ENCODE peak calls at places on chromosomes 4 and X, in six cellular contexts. S, U, R, A, X and Q are unnamed samples. For H3K4me1, the result is how much of the 10 kb centered on the place peaks cover.

GRCh38 chr4:112410804-112411203 is 105.2 kb downstream of the NEUROG2 start:
- DNase-seq in S (no peak), U (no peak), R (no peak), A (no peak), X (no peak), Q (no peak)

GRCh38 chr4:54276633-54277426 is 47.7 kb downstream of the PDGFRA start:
- DNase-seq in S (no peak), U (peak), R (no peak), A (no peak), X (no peak), Q (no peak)

GRCh38 chrX:118574666-118575065 is 79.1 kb downstream of the DOCK11 start:
- DNase-seq in S (no peak), U (no peak), R (no peak), A (no peak), X (no peak), Q (no peak)

GRCh38 chrX:136711147-136711546 is 63.2 kb downstream of the CD40LG start:
- DNase-seq in S (no peak), U (no peak), R (peak), A (peak), X (peak), Q (no peak)

GRCh38 chr4:94763005-94763404 is 5.2 kb downstream of the BMPR1B start:
- DNase-seq in S (no peak), U (no peak), R (no peak), A (no peak), X (no peak), Q (no peak)

GRCh38 chrX:107659768-107660167 is 31.5 kb downstream of the PRPS1 start:
- DNase-seq in S (no peak), U (no peak), R (no peak), A (peak), X (peak), Q (no peak)

GRCh38 chrX:55135171-55135570 is 46.4 kb downstream of the PAGE2 start:
- DNase-seq in S (no peak), U (peak), R (peak), A (peak), X (peak), Q (no peak)

GRCh38 chr4:8171941-8172924 is 13.6 kb upstream of the ABLIM2 start:
- DNase-seq in S (no peak), U (no peak), R (no peak), A (no peak), X (no peak), Q (no peak)

GRCh38 chr4:27081675-27082579 is 221.3 kb downstream of the STIM2 start:
- DNase-seq in S (no peak), U (no peak), R (no peak), A (no peak), X (peak), Q (no peak)

GRCh38 chr4:47031713-47032404 is 492 bp downstream of the GABRB1 start:
- DNase-seq in S (no peak), U (no peak), R (no peak), A (peak), X (no peak), Q (no peak)

GRCh38 chr4:158036998-158037397 is 135.8 kb downstream of the GASK1B start:
- DNase-seq in S (no peak), U (no peak), R (no peak), A (no peak), X (no peak), Q (peak)

GRCh38 chrX:84168095-84168494 is 19.9 kb downstream of the RPS6KA6 start:
- DNase-seq in S (no peak), U (peak), R (no peak), A (no peak), X (no peak), Q (no peak)

GRCh38 chr4:182174979-182175378 is 68.2 kb upstream of the TENM3 start:
- DNase-seq in S (no peak), U (no peak), R (no peak), A (no peak), X (no peak), Q (no peak)

GRCh38 chrX:118550792-118551191 is 55.2 kb downstream of the DOCK11 start:
- DNase-seq in S (no peak), U (peak), R (no peak), A (no peak), X (no peak), Q (no peak)

GRCh38 chrX:43176686-43177085 is 398.7 kb upstream of the PPP1R2C start:
- DNase-seq in S (no peak), U (no peak), R (no peak), A (no peak), X (no peak), Q (no peak)

GRCh38 chr4:86848136-86848535 is 1.0 kb downstream of the SLC10A6 start:
- DNase-seq in S (no peak), U (peak), R (no peak), A (no peak), X (no peak), Q (no peak)

GRCh38 chrX:102129473-102129872 is 4.0 kb downstream of the TCEAL2 start:
- DNase-seq in S (no peak), U (no peak), R (no peak), A (peak), X (peak), Q (no peak)

GRCh38 chrX:13341491-13342101 is 21.7 kb upstream of the ATXN3L start:
- DNase-seq in S (no peak), U (peak), R (no peak), A (no peak), X (no peak), Q (no peak)

GRCh38 chr4:48602222-48602621 is 112.2 kb downstream of the ZAR1 start:
- DNase-seq in S (no peak), U (peak), R (no peak), A (no peak), X (no peak), Q (no peak)

GRCh38 chr4:139210486-139210885 is 33.5 kb upstream of the ELF2 start:
- DNase-seq in S (no peak), U (no peak), R (peak), A (no peak), X (no peak), Q (no peak)

GRCh38 chr4:23855912-23856605 is 33.8 kb downstream of the PPARGC1A start:
- DNase-seq in S (no peak), U (peak), R (no peak), A (no peak), X (no peak), Q (no peak)
- H3K4me1 ChIP-seq in S (under half), U (under half), R (under half), A (under half), X (under half), Q (under half)

DNA sequence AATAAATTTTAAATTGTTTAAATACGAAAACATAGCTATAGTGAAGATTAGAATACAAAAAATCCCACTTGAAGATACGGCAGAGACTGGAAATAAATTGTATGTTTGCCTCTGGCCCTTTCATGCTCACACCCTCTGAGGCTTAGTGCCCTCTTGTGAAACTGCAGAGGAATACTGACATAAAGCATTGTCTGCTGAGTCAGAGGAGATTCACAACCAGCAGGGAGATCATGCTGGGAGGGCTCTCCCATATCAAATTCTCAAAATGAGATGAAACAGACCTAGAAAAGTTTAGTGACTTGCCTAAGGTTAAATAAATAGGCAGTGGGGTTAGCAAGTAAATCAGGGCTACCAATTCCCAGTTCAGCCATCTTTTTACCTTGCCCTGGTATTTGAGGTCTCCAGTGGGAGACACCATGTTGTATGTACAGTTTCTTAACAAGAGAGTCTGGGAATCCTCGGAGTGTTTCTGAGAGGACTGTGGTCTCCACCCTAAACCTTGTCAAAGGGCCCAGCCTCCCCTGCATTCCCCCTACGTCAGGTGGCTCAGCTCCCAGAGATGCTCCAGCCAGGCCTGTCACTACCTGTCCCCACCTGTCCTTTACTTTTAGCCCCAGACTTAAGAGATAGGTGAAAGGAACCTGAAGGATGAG is 581.4 kb upstream of the DIPK2B start:
- DNase-seq in S (no peak), U (peak), R (no peak), A (no peak), X (peak), Q (no peak)
- H3K4me1 ChIP-seq in S (under half), U (under half), R (under half), A (under half), X (half or more), Q (under half)

DNA sequence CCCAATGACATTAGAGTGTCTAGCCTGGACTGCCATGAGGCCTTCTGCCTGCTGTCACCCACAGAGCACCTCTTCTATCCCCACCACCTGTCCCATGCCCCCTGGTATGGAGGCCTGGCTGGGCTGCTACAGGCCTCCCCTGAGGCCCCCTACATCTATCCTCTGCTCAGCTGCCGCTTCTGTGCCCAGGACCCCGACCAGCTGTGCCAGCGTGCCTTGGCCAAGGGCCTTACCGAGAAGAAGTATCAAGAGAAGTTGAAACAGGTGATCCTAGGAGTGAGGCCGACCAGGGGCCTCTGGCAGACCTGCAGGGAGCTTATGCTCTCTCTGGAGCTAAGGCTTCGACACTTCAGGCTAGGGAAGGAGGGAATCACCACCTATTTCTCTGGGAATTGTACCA is 21.7 kb upstream of the TECRL start:
- DNase-seq in S (no peak), U (no peak), R (no peak), A (no peak), X (no peak), Q (no peak)
- H3K4me1 ChIP-seq in S (under half), U (under half), R (under half), A (under half), X (under half), Q (under half)

GRCh38 chr4:40713798-40714197 is 36.0 kb upstream of the NSUN7 start:
- DNase-seq in S (no peak), U (no peak), R (no peak), A (no peak), X (no peak), Q (no peak)

GRCh38 chr4:40710484-40711269 is 39.1 kb upstream of the NSUN7 start:
- DNase-seq in S (no peak), U (no peak), R (no peak), A (no peak), X (no peak), Q (no peak)
- H3K4me1 ChIP-seq in S (under half), U (under half), R (under half), A (under half), X (under half), Q (under half)

DNA sequence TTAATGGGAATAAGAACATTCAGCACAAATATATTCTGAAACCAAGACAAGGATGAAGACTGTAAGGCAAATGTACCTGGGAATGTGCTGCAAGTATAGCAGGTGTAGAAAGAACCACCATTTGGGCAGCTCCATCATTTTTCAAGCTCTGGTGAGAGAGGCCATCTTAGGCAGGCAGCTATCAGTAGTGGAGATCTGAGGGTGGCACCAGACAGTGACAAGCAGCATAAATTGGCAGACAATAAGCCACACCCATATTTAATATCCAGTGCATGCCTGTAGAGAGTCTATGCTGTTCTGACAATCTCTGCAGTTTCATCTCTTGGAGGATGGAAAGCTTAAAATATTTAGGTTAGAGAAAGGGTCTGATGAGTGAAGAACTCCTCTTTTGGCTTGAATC is 22.5 kb downstream of the CCNG2 start:
- DNase-seq in S (no peak), U (no peak), R (no peak), A (peak), X (no peak), Q (no peak)
- H3K4me1 ChIP-seq in S (under half), U (under half), R (under half), A (under half), X (under half), Q (under half)

DNA sequence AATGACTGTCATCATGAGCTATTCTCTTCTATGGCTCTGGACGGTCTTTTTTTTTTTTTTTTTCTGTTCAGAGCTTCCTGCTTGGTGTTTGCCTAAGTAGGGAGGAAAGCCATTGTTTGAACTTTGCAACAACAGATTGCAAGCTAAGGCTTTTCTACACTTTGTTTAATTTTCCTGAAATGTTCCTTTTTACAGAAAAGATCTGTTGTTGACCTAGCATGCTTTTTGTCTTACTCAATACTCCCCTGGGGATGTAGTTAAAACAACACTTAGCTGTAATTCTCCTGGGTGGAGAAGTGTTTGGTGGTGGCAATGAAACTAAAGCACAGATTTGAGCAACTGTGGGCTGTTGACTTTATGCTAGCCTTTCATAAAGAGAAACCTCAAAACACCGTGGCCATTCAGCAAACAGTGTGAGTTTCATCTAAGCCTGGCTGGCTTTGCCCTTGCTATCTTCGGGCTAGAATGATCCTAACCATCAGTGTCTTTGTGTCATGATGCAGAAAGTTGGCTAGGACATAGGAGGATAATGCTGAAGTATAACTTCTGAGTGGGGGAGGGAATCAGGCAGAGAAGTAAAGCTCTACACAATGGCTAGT is 110.5 kb downstream of the ANXA3 start:
- DNase-seq in S (no peak), U (no peak), R (no peak), A (no peak), X (peak), Q (no peak)
- H3K4me1 ChIP-seq in S (under half), U (under half), R (under half), A (under half), X (under half), Q (under half)

GRCh38 chrX:2701600-2701999 is 10.5 kb downstream of the CD99 start:
- DNase-seq in S (no peak), U (no peak), R (no peak), A (no peak), X (peak), Q (no peak)
- H3K4me1 ChIP-seq in S (half or more), U (under half), R (under half), A (under half), X (under half), Q (under half)

DNA sequence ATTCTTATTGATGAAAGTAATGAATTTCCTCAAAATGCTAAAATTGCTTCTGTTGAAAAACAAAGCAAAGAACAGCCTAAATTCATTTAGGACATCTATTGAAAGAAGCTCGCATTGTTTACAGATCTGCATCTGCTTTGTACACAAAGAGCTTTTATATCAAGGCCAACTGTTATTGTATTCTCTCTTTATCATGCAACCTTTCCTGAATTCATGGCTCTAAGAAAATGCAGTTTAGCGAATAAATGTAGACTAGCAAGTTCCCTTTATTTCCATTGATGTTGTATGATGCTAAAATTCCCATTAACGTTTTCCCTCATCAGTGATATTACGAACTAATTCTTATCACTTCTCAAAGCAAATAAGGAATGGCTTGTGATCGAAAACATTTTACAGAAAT is 446.3 kb downstream of the MID1IP1 start:
- DNase-seq in S (no peak), U (no peak), R (no peak), A (no peak), X (no peak), Q (no peak)
- H3K4me1 ChIP-seq in S (under half), U (under half), R (under half), A (under half), X (under half), Q (under half)